ENCODE peak calls at places on chromosome 2, in seven cellular contexts. L, F, I, K, N, V and T are unnamed samples.

GRCh38 chr2:23760746-23761145 is 166.2 kb downstream of the ATAD2B start:
- DNase-seq in L (peak; percentile 18), F (no peak), I (no peak), K (no peak), N (no peak), V (no peak), T (no peak)

GRCh38 chr2:30915485-30915884 is 108.2 kb upstream of the CAPN13 start:
- DNase-seq in L (peak; percentile 7), F (peak; percentile 72), I (no peak), K (no peak), N (no peak), V (peak; percentile 17), T (no peak)

GRCh38 chr2:229027353-229028115 is 243.6 kb downstream of the PID1 start:
- DNase-seq in L (no peak), F (no peak), I (no peak), K (no peak), N (no peak), V (no peak), T (no peak)

GRCh38 chr2:148259674-148260073 is 238.8 kb downstream of the MBD5 start:
- DNase-seq in L (no peak), F (no peak), I (no peak), K (no peak), N (no peak), V (no peak), T (no peak)

GRCh38 chr2:137886432-137886831 is 77.8 kb upstream of the HNMT start:
- DNase-seq in L (peak; percentile 8), F (no peak), I (no peak), K (no peak), N (no peak), V (no peak), T (no peak)

GRCh38 chr2:128520787-128521186 is 202.1 kb upstream of the HS6ST1 start:
- DNase-seq in L (no peak), F (no peak), I (no peak), K (no peak), N (peak; percentile 63), V (no peak), T (peak; percentile 71)

GRCh38 chr2:241156997-241157441 is 6.8 kb downstream of the PPP1R7 start:
- DNase-seq in L (no peak), F (no peak), I (no peak), K (no peak), N (no peak), V (no peak), T (no peak)

GRCh38 chr2:164028764-164029534 is 293.1 kb upstream of the FIGN start:
- DNase-seq in L (no peak), F (no peak), I (no peak), K (no peak), N (no peak), V (no peak), T (no peak)

GRCh38 chr2:231425811-231426703 is 30.5 kb downstream of the B3GNT7 start:
- DNase-seq in L (no peak), F (no peak), I (no peak), K (no peak), N (no peak), V (no peak), T (no peak)

GRCh38 chr2:105510761-105511669 is 112.2 kb upstream of the FHL2 start:
- DNase-seq in L (peak; percentile 4), F (no peak), I (no peak), K (no peak), N (no peak), V (peak; percentile 50), T (no peak)

GRCh38 chr2:121468936-121469335 is 61.7 kb upstream of the RNU4ATAC start:
- DNase-seq in L (no peak), F (no peak), I (no peak), K (no peak), N (no peak), V (no peak), T (no peak)

GRCh38 chr2:230795856-230796255 is 68.9 kb upstream of the ITM2C start:
- DNase-seq in L (no peak), F (no peak), I (no peak), K (no peak), N (no peak), V (no peak), T (no peak)

GRCh38 chr2:132670104-132670960 is at the start of gene LYPD1:
- DNase-seq in L (no peak), F (peak; percentile 66), I (no peak), K (no peak), N (no peak), V (no peak), T (no peak)

GRCh38 chr2:52269696-52270485 is 1238.0 kb upstream of the NRXN1 start:
- DNase-seq in L (no peak), F (no peak), I (no peak), K (no peak), N (no peak), V (no peak), T (no peak)

GRCh38 chr2:25790074-25790473 is 88.2 kb downstream of the ASXL2 start:
- DNase-seq in L (no peak), F (no peak), I (no peak), K (no peak), N (no peak), V (no peak), T (no peak)

GRCh38 chr2:121185111-121185510 is 99.9 kb downstream of the TFCP2L1 start:
- DNase-seq in L (no peak), F (no peak), I (no peak), K (no peak), N (no peak), V (no peak), T (no peak)

GRCh38 chr2:63189026-63189425 is 138.4 kb downstream of the OTX1 start:
- DNase-seq in L (peak; percentile 54), F (peak; percentile 73), I (no peak), K (peak; percentile 8), N (peak; percentile 16), V (peak; percentile 58), T (peak; percentile 2)

DNA sequence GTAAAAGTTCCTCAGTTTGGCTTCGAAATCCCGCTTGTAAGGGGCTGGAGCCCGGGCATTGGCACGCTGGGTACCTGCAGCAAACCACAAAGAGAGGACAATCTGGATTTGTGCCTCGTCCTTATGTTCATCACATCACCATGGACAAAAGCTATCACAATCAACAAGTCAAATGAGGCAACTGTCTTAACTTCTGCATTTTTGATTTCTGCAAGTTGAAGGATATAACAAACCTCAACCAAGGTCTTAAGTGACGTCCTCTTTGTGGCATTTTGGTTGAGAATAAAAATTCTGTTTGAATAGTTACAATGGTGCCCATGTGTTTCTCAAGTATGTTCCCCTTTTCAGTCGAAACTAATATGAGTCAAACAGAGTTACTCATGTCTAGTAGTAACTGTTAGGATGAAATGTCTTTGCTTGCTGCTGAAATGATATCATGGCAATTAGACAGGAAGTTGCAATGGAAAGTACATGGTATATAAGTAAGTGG is 70.8 kb upstream of the STK17B start:
- DNase-seq in L (no peak), F (no peak), I (no peak), K (no peak), N (no peak), V (no peak), T (no peak)
- TF ChIP-seq POLR2AphosphoS5 in L (no peak), F (no peak), I (no peak), K (no peak), N (no peak), V (no peak), T (no peak)

DNA sequence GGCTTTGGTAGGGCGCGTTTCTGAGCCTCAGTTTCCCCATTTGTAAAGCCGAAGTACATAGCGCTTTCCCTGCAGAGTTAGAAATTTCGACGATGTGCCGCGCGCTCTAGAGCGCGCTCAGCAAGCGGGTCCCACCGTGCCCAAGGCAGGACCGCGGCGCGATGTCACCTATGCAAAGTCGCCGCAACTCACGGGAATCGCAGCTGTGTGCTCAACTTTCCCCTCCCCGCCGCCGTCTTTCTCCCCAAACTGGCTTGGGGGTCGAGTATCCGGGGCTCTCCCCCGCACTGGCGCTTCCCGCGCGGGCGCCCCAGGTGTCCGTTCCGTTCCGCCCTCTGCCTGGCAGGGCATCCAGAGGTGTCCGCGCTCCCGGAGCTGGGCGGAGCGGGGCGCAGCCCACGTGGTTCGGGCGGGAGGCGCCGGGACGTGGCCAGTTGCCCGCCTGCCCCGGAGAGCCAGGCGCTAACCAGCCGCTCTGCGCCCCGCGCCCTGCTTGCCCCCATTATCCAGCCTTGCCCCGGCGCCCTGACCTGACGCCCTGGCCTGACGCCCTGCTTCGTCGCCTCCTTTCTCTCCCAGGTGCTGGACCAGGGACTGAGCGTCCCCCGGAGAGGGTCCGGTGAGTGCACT is at the start of gene MLPH:
- DNase-seq in L (no peak), F (peak; percentile 79), I (no peak), K (peak; percentile 68), N (no peak), V (no peak), T (no peak)
- TF ChIP-seq POLR2A in L (no peak), F (no peak), I (peak; percentile 75), K (peak; percentile 78), N (no peak), V (no peak), T (no peak)

GRCh38 chr2:37644191-37644590 is 27.3 kb downstream of the CDC42EP3 start:
- DNase-seq in L (no peak), F (no peak), I (no peak), K (no peak), N (no peak), V (no peak), T (no peak)

GRCh38 chr2:37645363-37645762 is 26.1 kb downstream of the CDC42EP3 start:
- DNase-seq in L (no peak), F (no peak), I (no peak), K (no peak), N (no peak), V (no peak), T (no peak)

GRCh38 chr2:37647941-37648315 is 23.5 kb downstream of the CDC42EP3 start:
- DNase-seq in L (no peak), F (no peak), I (no peak), K (no peak), N (no peak), V (no peak), T (no peak)

GRCh38 chr2:37643102-37644078 is 28.1 kb downstream of the CDC42EP3 start:
- DNase-seq in L (no peak), F (no peak), I (no peak), K (no peak), N (no peak), V (no peak), T (no peak)

GRCh38 chr2:37645836-37646235 is 25.6 kb downstream of the CDC42EP3 start:
- DNase-seq in L (no peak), F (no peak), I (peak; percentile 88), K (no peak), N (no peak), V (no peak), T (no peak)
- TF ChIP-seq POLR2AphosphoS5 in L (no peak), F (no peak), I (no peak), K (no peak), N (no peak), V (no peak), T (no peak)

DNA sequence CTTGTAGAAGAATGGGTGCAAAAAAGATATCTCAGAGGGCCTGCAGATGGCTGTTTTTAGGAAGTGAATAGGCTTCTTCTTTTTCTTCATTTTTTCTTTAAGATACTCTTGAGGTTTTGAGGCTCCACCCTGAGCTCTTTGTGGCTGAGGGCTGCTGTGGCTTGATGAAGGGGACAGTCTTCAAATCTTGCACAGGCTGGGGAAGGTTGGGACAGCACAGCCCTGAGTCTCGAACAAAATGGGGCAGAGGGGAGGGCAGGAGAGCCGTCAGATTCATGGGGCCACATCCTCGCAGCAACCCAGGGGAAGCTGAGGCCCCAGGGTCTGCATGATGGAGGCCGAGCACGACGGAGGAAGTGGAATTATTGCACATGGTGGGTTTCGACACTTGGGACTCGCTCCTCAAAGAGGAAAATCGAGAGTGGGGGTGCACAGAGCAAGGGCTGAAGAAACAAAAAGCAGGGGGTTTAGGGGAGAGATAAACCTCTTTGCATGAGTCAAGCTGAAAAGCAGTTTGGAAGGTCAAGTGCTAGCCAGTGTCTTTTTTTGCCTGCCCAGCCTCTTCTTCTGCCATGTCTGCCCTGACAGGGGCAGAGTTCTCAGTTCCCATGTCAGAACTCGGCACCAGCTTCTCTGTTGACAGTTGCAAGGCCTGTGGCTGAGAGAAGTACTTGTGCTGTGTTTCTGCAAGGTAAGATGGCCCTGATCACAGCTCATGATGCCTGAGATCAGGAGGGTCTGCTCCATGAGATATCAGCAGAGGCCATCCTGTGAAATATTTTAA is 19.5 kb downstream of the INPP4A start:
- DNase-seq in L (no peak), F (no peak), I (no peak), K (peak; percentile 43), N (no peak), V (no peak), T (no peak)
- TF ChIP-seq POLR2A in L (no peak), F (no peak), I (no peak), K (no peak), N (peak; percentile 55), V (no peak), T (peak; percentile 55)